ENCODE peak calls at places on chromosomes 16 and 17, in eight cellular contexts. One of them, this sample, is unnamed.
A peak's percentile ranks its signal among the peaks of the same experiment; 100 is the strongest.

GRCh38 chr16:84181144-84181915 is 5.5 kb downstream of the TAF1C start:
- DNase-seq in AG04449: no peak
- DNase-seq in WTC11: no peak
- DNase-seq in uterus: no peak
- DNase-seq in stomach: no peak
- DNase-seq in fibroblast of the aortic adventitia: no peak
- DNase-seq in tibial artery: no peak
- DNase-seq in AG09309: no peak
- DNase-seq in this sample: no peak

GRCh38 chr16:9311303-9311954 is 220.0 kb downstream of the HAPSTR1 start:
- DNase-seq in AG04449: no peak
- DNase-seq in WTC11: peak; percentile 55
- DNase-seq in uterus: no peak
- DNase-seq in stomach: no peak
- DNase-seq in fibroblast of the aortic adventitia: no peak
- DNase-seq in tibial artery: no peak
- DNase-seq in AG09309: no peak
- DNase-seq in this sample: peak; percentile 54

GRCh38 chr16:30521873-30522641 is 4.3 kb downstream of the ZNF768 start:
- DNase-seq in AG04449: no peak
- DNase-seq in WTC11: no peak
- DNase-seq in uterus: no peak
- DNase-seq in stomach: no peak
- DNase-seq in fibroblast of the aortic adventitia: no peak
- DNase-seq in tibial artery: no peak
- DNase-seq in AG09309: no peak
- DNase-seq in this sample: no peak

GRCh38 chr17:36198831-36199465 is 2.4 kb upstream of the CCL3L1 start:
- DNase-seq in AG04449: no peak
- DNase-seq in WTC11: no peak
- DNase-seq in uterus: no peak
- DNase-seq in stomach: no peak
- DNase-seq in fibroblast of the aortic adventitia: no peak
- DNase-seq in tibial artery: no peak
- DNase-seq in AG09309: no peak
- DNase-seq in this sample: no peak

GRCh38 chr17:27533874-27534815 is 77.9 kb downstream of the KSR1 start:
- DNase-seq in AG04449: peak; percentile 84
- DNase-seq in WTC11: peak; percentile 36
- DNase-seq in uterus: no peak
- DNase-seq in stomach: no peak
- DNase-seq in fibroblast of the aortic adventitia: peak; percentile 90
- DNase-seq in tibial artery: no peak
- DNase-seq in AG09309: peak; percentile 70
- DNase-seq in this sample: no peak

GRCh38 chr16:11129378-11129781 is 126.6 kb downstream of the SOCS1 start:
- DNase-seq in AG04449: no peak
- DNase-seq in WTC11: no peak
- DNase-seq in uterus: no peak
- DNase-seq in stomach: no peak
- DNase-seq in fibroblast of the aortic adventitia: peak; percentile 72
- DNase-seq in tibial artery: no peak
- DNase-seq in AG09309: no peak
- DNase-seq in this sample: no peak

GRCh38 chr16:83953796-83954576 is 946 bp downstream of the OSGIN1 start:
- DNase-seq in AG04449: no peak
- DNase-seq in WTC11: no peak
- DNase-seq in uterus: no peak
- DNase-seq in stomach: no peak
- DNase-seq in fibroblast of the aortic adventitia: peak; percentile 42
- DNase-seq in tibial artery: no peak
- DNase-seq in AG09309: no peak
- DNase-seq in this sample: peak; percentile 48

GRCh38 chr17:64202683-64203430 is 60.2 kb downstream of the TEX2 start:
- DNase-seq in AG04449: no peak
- DNase-seq in WTC11: no peak
- DNase-seq in uterus: no peak
- DNase-seq in stomach: no peak
- DNase-seq in fibroblast of the aortic adventitia: peak; percentile 62
- DNase-seq in tibial artery: no peak
- DNase-seq in AG09309: no peak
- DNase-seq in this sample: no peak

GRCh38 chr16:22898874-22899348 is 84.9 kb downstream of the HS3ST2 start:
- DNase-seq in AG04449: no peak
- DNase-seq in WTC11: peak; percentile 91
- DNase-seq in uterus: peak; percentile 63
- DNase-seq in stomach: peak; percentile 80
- DNase-seq in fibroblast of the aortic adventitia: peak; percentile 59
- DNase-seq in tibial artery: peak; percentile 72
- DNase-seq in AG09309: peak; percentile 18
- DNase-seq in this sample: peak; percentile 86

GRCh38 chr16:70577256-70577698 is 53.7 kb downstream of the SF3B3 start:
- DNase-seq in AG04449: no peak
- DNase-seq in WTC11: no peak
- DNase-seq in uterus: no peak
- DNase-seq in stomach: no peak
- DNase-seq in fibroblast of the aortic adventitia: peak; percentile 43
- DNase-seq in tibial artery: peak; percentile 54
- DNase-seq in AG09309: peak; percentile 37
- DNase-seq in this sample: peak; percentile 27

GRCh38 chr17:63196772-63197335 is 230.8 kb downstream of the TANC2 start:
- DNase-seq in AG04449: no peak
- DNase-seq in WTC11: no peak
- DNase-seq in uterus: no peak
- DNase-seq in stomach: no peak
- DNase-seq in fibroblast of the aortic adventitia: no peak
- DNase-seq in tibial artery: no peak
- DNase-seq in AG09309: no peak
- DNase-seq in this sample: no peak

GRCh38 chr16:14672403-14672971 is 21.6 kb downstream of the PLA2G10 start:
- DNase-seq in AG04449: no peak
- DNase-seq in WTC11: no peak
- DNase-seq in uterus: no peak
- DNase-seq in stomach: peak; percentile 53
- DNase-seq in fibroblast of the aortic adventitia: peak; percentile 7
- DNase-seq in tibial artery: no peak
- DNase-seq in AG09309: no peak
- DNase-seq in this sample: peak; percentile 15

GRCh38 chr16:85240982-85241924 is 129.0 kb upstream of the CIBAR2 start:
- DNase-seq in AG04449: no peak
- DNase-seq in WTC11: no peak
- DNase-seq in uterus: no peak
- DNase-seq in stomach: no peak
- DNase-seq in fibroblast of the aortic adventitia: no peak
- DNase-seq in tibial artery: no peak
- DNase-seq in AG09309: no peak
- DNase-seq in this sample: no peak

GRCh38 chr16:85899444-85899843 is 482 bp downstream of the IRF8 start:
- DNase-seq in AG04449: no peak
- DNase-seq in WTC11: no peak
- DNase-seq in uterus: no peak
- DNase-seq in stomach: peak; percentile 13
- DNase-seq in fibroblast of the aortic adventitia: no peak
- DNase-seq in tibial artery: no peak
- DNase-seq in AG09309: no peak
- DNase-seq in this sample: no peak

GRCh38 chr17:32350662-32351418 is 883 bp downstream of the ZNF207 start:
- DNase-seq in AG04449: no peak
- DNase-seq in WTC11: no peak
- DNase-seq in uterus: no peak
- DNase-seq in stomach: peak; percentile 47
- DNase-seq in fibroblast of the aortic adventitia: peak; percentile 82
- DNase-seq in tibial artery: peak; percentile 55
- DNase-seq in AG09309: no peak
- DNase-seq in this sample: no peak

GRCh38 chr17:81025756-81026155 is 9.2 kb upstream of the BAIAP2 start:
- DNase-seq in AG04449: no peak
- DNase-seq in WTC11: no peak
- DNase-seq in uterus: no peak
- DNase-seq in stomach: no peak
- DNase-seq in fibroblast of the aortic adventitia: peak; percentile 54
- DNase-seq in tibial artery: no peak
- DNase-seq in AG09309: no peak
- DNase-seq in this sample: no peak

GRCh38 chr17:13601776-13602551 is at the start of gene HS3ST3A1:
- DNase-seq in AG04449: no peak
- DNase-seq in WTC11: peak; percentile 85
- DNase-seq in uterus: peak; percentile 58
- DNase-seq in stomach: no peak
- DNase-seq in fibroblast of the aortic adventitia: peak; percentile 81
- DNase-seq in tibial artery: no peak
- DNase-seq in AG09309: no peak
- DNase-seq in this sample: peak; percentile 7

GRCh38 chr16:75262104-75262799 is 10.8 kb upstream of the BCAR1 start:
- DNase-seq in AG04449: no peak
- DNase-seq in WTC11: peak; percentile 14
- DNase-seq in uterus: peak; percentile 63
- DNase-seq in stomach: peak; percentile 60
- DNase-seq in fibroblast of the aortic adventitia: peak; percentile 44
- DNase-seq in tibial artery: no peak
- DNase-seq in AG09309: no peak
- DNase-seq in this sample: no peak

GRCh38 chr16:11612110-11612981 is 25.6 kb upstream of the LITAF start:
- DNase-seq in AG04449: no peak
- DNase-seq in WTC11: peak; percentile 40
- DNase-seq in uterus: no peak
- DNase-seq in stomach: peak; percentile 90
- DNase-seq in fibroblast of the aortic adventitia: no peak
- DNase-seq in tibial artery: no peak
- DNase-seq in AG09309: no peak
- DNase-seq in this sample: peak; percentile 95

GRCh38 chr17:27376637-27377547 is 79.4 kb upstream of the KSR1 start:
- DNase-seq in AG04449: no peak
- DNase-seq in WTC11: no peak
- DNase-seq in uterus: no peak
- DNase-seq in stomach: no peak
- DNase-seq in fibroblast of the aortic adventitia: peak; percentile 66
- DNase-seq in tibial artery: no peak
- DNase-seq in AG09309: peak; percentile 23
- DNase-seq in this sample: no peak

GRCh38 chr17:61149862-61150362 is 249.7 kb upstream of the TBX2 start:
- DNase-seq in AG04449: no peak
- DNase-seq in WTC11: no peak
- DNase-seq in uterus: no peak
- DNase-seq in stomach: no peak
- DNase-seq in fibroblast of the aortic adventitia: no peak
- DNase-seq in tibial artery: no peak
- DNase-seq in AG09309: no peak
- DNase-seq in this sample: no peak

GRCh38 chr17:40340880-40341807 is 23.4 kb downstream of the GJD3 start:
- DNase-seq in AG04449: no peak
- DNase-seq in WTC11: peak; percentile 90
- DNase-seq in uterus: peak; percentile 89
- DNase-seq in stomach: peak; percentile 90
- DNase-seq in fibroblast of the aortic adventitia: peak; percentile 67
- DNase-seq in tibial artery: peak; percentile 94
- DNase-seq in AG09309: no peak
- DNase-seq in this sample: peak; percentile 100
- TF ChIP-seq CTCF in AG04449: no peak
- TF ChIP-seq CTCF in WTC11: no peak
- TF ChIP-seq CTCF in uterus: peak; percentile 28
- TF ChIP-seq CTCF in stomach: peak; percentile 17
- TF ChIP-seq CTCF in fibroblast of the aortic adventitia: no peak
- TF ChIP-seq CTCF in tibial artery: peak; percentile 8
- TF ChIP-seq CTCF in AG09309: no peak
- TF ChIP-seq CTCF in this sample: peak; percentile 92

DNA sequence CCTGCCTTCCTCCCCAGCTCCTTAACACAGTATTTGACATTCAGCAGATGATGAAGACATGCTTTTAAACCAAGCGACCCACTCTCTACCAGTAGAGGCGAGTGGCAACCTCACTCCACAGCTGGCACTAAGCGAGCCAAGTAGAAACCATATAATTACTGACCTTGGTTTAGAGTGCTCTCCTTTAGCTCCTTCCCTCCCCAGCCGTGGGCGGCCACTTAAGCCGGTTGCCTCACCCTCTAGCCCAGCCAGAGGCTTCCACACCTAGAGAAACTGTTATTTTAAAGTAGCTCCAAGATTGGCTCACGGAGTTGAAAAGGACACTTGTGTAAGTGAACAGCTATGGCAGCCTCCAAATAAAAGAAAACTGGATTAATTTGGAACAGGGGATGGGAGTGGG is 109.1 kb upstream of the CRHR1 start:
- DNase-seq in AG04449: no peak
- DNase-seq in WTC11: no peak
- DNase-seq in uterus: no peak
- DNase-seq in stomach: no peak
- DNase-seq in fibroblast of the aortic adventitia: no peak
- DNase-seq in tibial artery: no peak
- DNase-seq in AG09309: no peak
- DNase-seq in this sample: no peak
- TF ChIP-seq CTCF in AG04449: no peak
- TF ChIP-seq CTCF in WTC11: no peak
- TF ChIP-seq CTCF in uterus: no peak
- TF ChIP-seq CTCF in stomach: no peak
- TF ChIP-seq CTCF in fibroblast of the aortic adventitia: no peak
- TF ChIP-seq CTCF in tibial artery: no peak
- TF ChIP-seq CTCF in AG09309: no peak
- TF ChIP-seq CTCF in this sample: no peak

DNA sequence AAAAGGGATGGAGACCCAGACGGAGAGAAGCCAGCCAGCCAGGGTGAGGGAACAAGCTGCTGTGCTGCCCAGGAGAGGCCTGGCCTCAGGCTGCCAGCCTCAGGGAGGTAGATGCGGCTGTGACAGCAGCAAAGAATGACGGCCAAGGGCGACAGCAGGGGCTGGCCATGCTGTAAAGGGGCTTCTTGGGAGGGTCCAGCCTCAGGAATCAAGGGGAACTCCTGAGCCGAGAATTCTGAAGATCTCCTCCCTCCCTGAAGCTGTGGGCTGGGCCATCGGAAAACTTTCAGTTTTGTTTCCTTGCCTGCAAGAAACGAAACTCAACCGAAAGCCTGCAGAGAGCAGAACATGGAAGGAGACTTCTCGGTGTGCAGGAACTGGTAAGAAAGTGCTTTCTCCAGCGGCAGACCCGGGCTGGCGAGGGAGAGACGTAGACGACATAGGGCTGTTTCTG is at the start of gene XAF1:
- DNase-seq in AG04449: no peak
- DNase-seq in WTC11: no peak
- DNase-seq in uterus: peak; percentile 45
- DNase-seq in stomach: peak; percentile 46
- DNase-seq in fibroblast of the aortic adventitia: peak; percentile 71
- DNase-seq in tibial artery: peak; percentile 40
- DNase-seq in AG09309: peak; percentile 34
- DNase-seq in this sample: peak; percentile 21
- TF ChIP-seq CTCF in AG04449: no peak
- TF ChIP-seq CTCF in WTC11: no peak
- TF ChIP-seq CTCF in uterus: no peak
- TF ChIP-seq CTCF in stomach: no peak
- TF ChIP-seq CTCF in fibroblast of the aortic adventitia: no peak
- TF ChIP-seq CTCF in tibial artery: no peak
- TF ChIP-seq CTCF in AG09309: no peak
- TF ChIP-seq CTCF in this sample: no peak

DNA sequence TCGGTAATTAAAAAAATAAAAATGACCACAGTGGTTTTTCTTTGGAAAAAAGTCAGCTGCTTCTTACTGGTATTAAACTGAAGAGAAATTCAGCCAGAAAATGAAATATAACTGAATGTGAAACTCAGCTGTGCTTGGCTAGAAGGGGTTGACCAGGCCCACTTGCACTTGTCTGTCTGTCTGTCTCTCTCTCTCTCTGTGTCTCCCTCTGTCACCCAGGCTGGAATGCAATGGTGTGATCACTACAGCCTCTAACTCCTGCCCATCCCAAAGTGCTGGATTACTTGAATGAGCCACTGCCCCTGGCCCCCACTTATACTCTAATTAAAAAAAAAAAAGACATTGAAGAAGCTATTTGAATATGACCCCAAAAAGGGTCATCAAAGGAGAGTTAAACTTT is 17.3 kb upstream of the AKAP1 start:
- DNase-seq in AG04449: no peak
- DNase-seq in WTC11: no peak
- DNase-seq in uterus: no peak
- DNase-seq in stomach: no peak
- DNase-seq in fibroblast of the aortic adventitia: no peak
- DNase-seq in tibial artery: no peak
- DNase-seq in AG09309: no peak
- DNase-seq in this sample: no peak
- TF ChIP-seq CTCF in AG04449: no peak
- TF ChIP-seq CTCF in WTC11: no peak
- TF ChIP-seq CTCF in uterus: no peak
- TF ChIP-seq CTCF in stomach: no peak
- TF ChIP-seq CTCF in fibroblast of the aortic adventitia: no peak
- TF ChIP-seq CTCF in tibial artery: no peak
- TF ChIP-seq CTCF in AG09309: no peak
- TF ChIP-seq CTCF in this sample: no peak